ENCODE peak calls at places on chromosomes 6 and 20, in five cellular contexts. One of them, this sample, is unnamed.

GRCh38 chr20:3652646-3653596 is 10.3 kb downstream of the GFRA4 start:
- DNase-seq in A549: no peak
- DNase-seq in HepG2: no peak
- DNase-seq in IMR-90: no peak
- DNase-seq in K562: peak
- DNase-seq in this sample: no peak

GRCh38 chr6:167079853-167080297 is 43.0 kb upstream of the CCR6 start:
- DNase-seq in A549: no peak
- DNase-seq in HepG2: no peak
- DNase-seq in IMR-90: no peak
- DNase-seq in K562: no peak
- DNase-seq in this sample: no peak

GRCh38 chr6:142440603-142441293 is 138.9 kb downstream of the ADGRG6 start:
- DNase-seq in A549: no peak
- DNase-seq in HepG2: no peak
- DNase-seq in IMR-90: no peak
- DNase-seq in K562: no peak
- DNase-seq in this sample: no peak

GRCh38 chr20:51318058-51318960 is 224.2 kb downstream of the NFATC2 start:
- DNase-seq in A549: peak
- DNase-seq in HepG2: peak
- DNase-seq in IMR-90: no peak
- DNase-seq in K562: peak
- DNase-seq in this sample: peak

GRCh38 chr20:21303061-21303871 is at the start of gene XRN2:
- DNase-seq in A549: peak
- DNase-seq in HepG2: peak
- DNase-seq in IMR-90: peak
- DNase-seq in K562: peak
- DNase-seq in this sample: peak

GRCh38 chr6:150654671-150655070 is 55.0 kb downstream of the PLEKHG1 start:
- DNase-seq in A549: no peak
- DNase-seq in HepG2: no peak
- DNase-seq in IMR-90: no peak
- DNase-seq in K562: no peak
- DNase-seq in this sample: no peak

GRCh38 chr6:24489881-24490280 is 503 bp upstream of the GPLD1 start:
- DNase-seq in A549: no peak
- DNase-seq in HepG2: peak
- DNase-seq in IMR-90: peak
- DNase-seq in K562: no peak
- DNase-seq in this sample: no peak

GRCh38 chr6:157964139-157964538 is 17.5 kb upstream of the SYNJ2 start:
- DNase-seq in A549: no peak
- DNase-seq in HepG2: no peak
- DNase-seq in IMR-90: peak
- DNase-seq in K562: peak
- DNase-seq in this sample: no peak

GRCh38 chr6:106849676-106850332 is 124.7 kb downstream of the CD24 start:
- DNase-seq in A549: no peak
- DNase-seq in HepG2: no peak
- DNase-seq in IMR-90: no peak
- DNase-seq in K562: no peak
- DNase-seq in this sample: peak

GRCh38 chr6:158047563-158048323 is 66.1 kb downstream of the SYNJ2 start:
- DNase-seq in A549: no peak
- DNase-seq in HepG2: peak
- DNase-seq in IMR-90: no peak
- DNase-seq in K562: no peak
- DNase-seq in this sample: no peak

GRCh38 chr6:42313038-42313437 is 95.4 kb upstream of the MRPS10 start:
- DNase-seq in A549: peak
- DNase-seq in HepG2: no peak
- DNase-seq in IMR-90: peak
- DNase-seq in K562: no peak
- DNase-seq in this sample: no peak

GRCh38 chr6:1025821-1026220 is 286.1 kb upstream of the FOXQ1 start:
- DNase-seq in A549: no peak
- DNase-seq in HepG2: no peak
- DNase-seq in IMR-90: no peak
- DNase-seq in K562: no peak
- DNase-seq in this sample: no peak

GRCh38 chr6:3422457-3422816 is 34.4 kb downstream of the SLC22A23 start:
- DNase-seq in A549: no peak
- DNase-seq in HepG2: no peak
- DNase-seq in IMR-90: no peak
- DNase-seq in K562: no peak
- DNase-seq in this sample: no peak
- TF ChIP-seq MAFK in A549: no peak
- TF ChIP-seq MAFK in HepG2: no peak
- TF ChIP-seq MAFK in IMR-90: no peak
- TF ChIP-seq MAFK in K562: no peak
- TF ChIP-seq MAFK in this sample: no peak

DNA sequence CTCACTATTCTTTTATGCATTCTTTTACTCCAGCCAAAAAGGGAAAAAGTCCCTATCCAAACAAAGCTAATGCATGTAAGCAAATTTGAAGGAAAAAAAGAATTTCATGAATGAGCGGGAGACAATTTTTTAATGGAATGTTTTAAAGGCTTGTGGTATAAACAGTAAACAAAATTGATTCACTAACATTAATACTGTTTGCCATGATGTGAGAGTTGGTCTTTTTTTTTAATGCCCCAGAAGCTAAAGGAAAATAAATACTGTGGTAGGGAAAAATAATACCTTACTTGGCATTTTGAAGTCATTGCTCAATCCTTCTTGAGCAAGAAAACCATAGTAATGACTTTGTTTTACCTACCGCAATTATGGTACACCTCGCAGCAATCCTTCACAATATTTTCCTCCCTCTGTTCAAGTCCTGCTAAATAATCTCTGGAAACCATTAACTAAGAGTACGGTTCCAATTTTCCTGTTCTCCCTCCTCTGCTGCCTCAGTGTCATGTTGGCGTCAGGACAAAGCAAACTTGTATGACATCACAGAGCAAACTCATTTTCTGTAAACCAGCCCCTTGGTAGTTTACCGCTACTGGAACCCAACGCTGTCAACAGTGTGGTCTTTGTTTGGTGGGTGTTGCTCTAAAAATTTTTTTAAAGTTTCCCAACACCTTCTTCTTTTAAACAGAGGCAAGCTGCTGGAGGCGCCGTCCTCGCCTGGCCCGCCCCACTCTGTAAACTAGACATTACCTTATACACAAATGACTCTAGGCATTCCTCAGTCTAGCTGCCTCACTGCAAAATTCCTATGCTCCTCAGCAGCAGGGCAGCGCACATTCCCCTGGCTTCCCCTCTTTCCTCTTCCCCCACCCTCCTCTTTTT is 78.8 kb downstream of the BACH2 start:
- DNase-seq in A549: peak
- DNase-seq in HepG2: peak
- DNase-seq in IMR-90: no peak
- DNase-seq in K562: no peak
- DNase-seq in this sample: peak
- TF ChIP-seq MAFK in A549: peak
- TF ChIP-seq MAFK in HepG2: no peak
- TF ChIP-seq MAFK in IMR-90: peak
- TF ChIP-seq MAFK in K562: no peak
- TF ChIP-seq MAFK in this sample: no peak

GRCh38 chr20:9949563-9949962 is 85.2 kb upstream of the ANKEF1 start:
- DNase-seq in A549: no peak
- DNase-seq in HepG2: no peak
- DNase-seq in IMR-90: no peak
- DNase-seq in K562: no peak
- DNase-seq in this sample: no peak

GRCh38 chr20:9940329-9940728 is 94.5 kb upstream of the ANKEF1 start:
- DNase-seq in A549: no peak
- DNase-seq in HepG2: no peak
- DNase-seq in IMR-90: no peak
- DNase-seq in K562: no peak
- DNase-seq in this sample: no peak

GRCh38 chr20:9942736-9943135 is 92.1 kb upstream of the ANKEF1 start:
- DNase-seq in A549: no peak
- DNase-seq in HepG2: no peak
- DNase-seq in IMR-90: no peak
- DNase-seq in K562: no peak
- DNase-seq in this sample: no peak

GRCh38 chr20:9945406-9945805 is 89.4 kb upstream of the ANKEF1 start:
- DNase-seq in A549: peak
- DNase-seq in HepG2: no peak
- DNase-seq in IMR-90: peak
- DNase-seq in K562: no peak
- DNase-seq in this sample: no peak
- TF ChIP-seq MAFK in A549: no peak
- TF ChIP-seq MAFK in HepG2: no peak
- TF ChIP-seq MAFK in IMR-90: no peak
- TF ChIP-seq MAFK in K562: no peak
- TF ChIP-seq MAFK in this sample: no peak

DNA sequence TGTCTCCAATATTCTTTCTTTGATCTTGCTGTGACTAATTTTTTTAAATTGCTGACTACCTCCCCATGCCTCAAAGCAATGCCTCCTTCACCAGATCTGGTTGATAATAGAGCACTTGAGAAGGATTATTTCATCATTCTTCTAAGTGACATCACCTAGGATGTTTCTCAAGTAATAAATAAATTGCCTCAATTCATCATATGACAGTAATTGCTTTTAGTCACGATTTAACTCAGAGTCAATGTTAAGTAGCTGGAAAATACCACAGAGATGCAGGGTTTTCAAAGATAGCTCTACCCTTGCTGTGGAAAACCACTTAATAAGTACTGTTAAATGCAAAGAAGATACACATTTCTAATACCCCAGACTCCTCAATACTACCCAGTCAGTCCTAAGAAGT is 640.4 kb upstream of the CHD6 start:
- DNase-seq in A549: no peak
- DNase-seq in HepG2: no peak
- DNase-seq in IMR-90: no peak
- DNase-seq in K562: no peak
- DNase-seq in this sample: no peak
- TF ChIP-seq MAFK in A549: no peak
- TF ChIP-seq MAFK in HepG2: no peak
- TF ChIP-seq MAFK in IMR-90: no peak
- TF ChIP-seq MAFK in K562: no peak
- TF ChIP-seq MAFK in this sample: no peak